ENCODE peak calls at places on chromosomes 11 and 22, in eight cellular contexts. One of them, this sample, is unnamed. For H3K36me3 and H3K9me3, the result is how much of the 10 kb centered on the place peaks cover.

GRCh38 chr11:118928108-118928869 is 2.6 kb upstream of the BCL9L start:
- DNase-seq in gastrocnemius medialis: peak
- DNase-seq in IMR-90: peak
- DNase-seq in naive thymus-derived CD4-positive, alpha-beta T cell: peak
- DNase-seq in lung: peak
- DNase-seq in CD4-positive, alpha-beta memory T cell: peak
- DNase-seq in adrenal gland: peak
- DNase-seq in left lung: peak
- DNase-seq in this sample: peak

GRCh38 chr11:96472085-96472484 is 82.3 kb downstream of the JRKL start:
- DNase-seq in lung: no peak
- DNase-seq in gastrocnemius medialis: no peak
- DNase-seq in adrenal gland: no peak
- DNase-seq in IMR-90: no peak
- DNase-seq in CD4-positive, alpha-beta memory T cell: no peak
- DNase-seq in left lung: no peak
- DNase-seq in naive thymus-derived CD4-positive, alpha-beta T cell: no peak
- DNase-seq in this sample: no peak

GRCh38 chr11:56932572-56933235 is 56.0 kb upstream of the OR5AK2 start:
- DNase-seq in left lung: no peak
- DNase-seq in adrenal gland: no peak
- DNase-seq in CD4-positive, alpha-beta memory T cell: no peak
- DNase-seq in IMR-90: peak
- DNase-seq in gastrocnemius medialis: no peak
- DNase-seq in lung: no peak
- DNase-seq in naive thymus-derived CD4-positive, alpha-beta T cell: no peak
- DNase-seq in this sample: no peak

GRCh38 chr22:44862981-44863860 is 110.8 kb downstream of the ARHGAP8 start:
- DNase-seq in CD4-positive, alpha-beta memory T cell: no peak
- DNase-seq in IMR-90: no peak
- DNase-seq in adrenal gland: no peak
- DNase-seq in lung: no peak
- DNase-seq in left lung: peak
- DNase-seq in naive thymus-derived CD4-positive, alpha-beta T cell: no peak
- DNase-seq in gastrocnemius medialis: no peak
- DNase-seq in this sample: no peak

GRCh38 chr11:34640050-34640971 is 19.4 kb downstream of the EHF start:
- DNase-seq in lung: peak
- DNase-seq in CD4-positive, alpha-beta memory T cell: no peak
- DNase-seq in gastrocnemius medialis: no peak
- DNase-seq in IMR-90: no peak
- DNase-seq in naive thymus-derived CD4-positive, alpha-beta T cell: no peak
- DNase-seq in left lung: peak
- DNase-seq in adrenal gland: peak
- DNase-seq in this sample: peak

GRCh38 chr11:10605941-10606381 is 37.5 kb upstream of the LYVE1 start:
- DNase-seq in CD4-positive, alpha-beta memory T cell: no peak
- DNase-seq in adrenal gland: peak
- DNase-seq in IMR-90: peak
- DNase-seq in gastrocnemius medialis: peak
- DNase-seq in left lung: peak
- DNase-seq in lung: peak
- DNase-seq in naive thymus-derived CD4-positive, alpha-beta T cell: no peak
- DNase-seq in this sample: peak

GRCh38 chr11:113550179-113550578 is 75.0 kb upstream of the DRD2 start:
- DNase-seq in IMR-90: no peak
- DNase-seq in gastrocnemius medialis: no peak
- DNase-seq in naive thymus-derived CD4-positive, alpha-beta T cell: no peak
- DNase-seq in left lung: no peak
- DNase-seq in adrenal gland: no peak
- DNase-seq in lung: no peak
- DNase-seq in CD4-positive, alpha-beta memory T cell: no peak
- DNase-seq in this sample: no peak

GRCh38 chr11:126357055-126357962 is 1.8 kb downstream of the ST3GAL4 start:
- DNase-seq in CD4-positive, alpha-beta memory T cell: no peak
- DNase-seq in adrenal gland: peak
- DNase-seq in gastrocnemius medialis: no peak
- DNase-seq in naive thymus-derived CD4-positive, alpha-beta T cell: no peak
- DNase-seq in lung: no peak
- DNase-seq in left lung: no peak
- DNase-seq in IMR-90: no peak
- DNase-seq in this sample: no peak

GRCh38 chr11:79209540-79210266 is 231.1 kb downstream of the TENM4 start:
- DNase-seq in adrenal gland: no peak
- DNase-seq in lung: no peak
- DNase-seq in IMR-90: peak
- DNase-seq in left lung: no peak
- DNase-seq in gastrocnemius medialis: no peak
- DNase-seq in naive thymus-derived CD4-positive, alpha-beta T cell: no peak
- DNase-seq in CD4-positive, alpha-beta memory T cell: no peak
- DNase-seq in this sample: peak

GRCh38 chr22:35274154-35274871 is 17.0 kb downstream of the HMGXB4 start:
- DNase-seq in left lung: no peak
- DNase-seq in gastrocnemius medialis: peak
- DNase-seq in adrenal gland: no peak
- DNase-seq in IMR-90: no peak
- DNase-seq in lung: no peak
- DNase-seq in CD4-positive, alpha-beta memory T cell: no peak
- DNase-seq in naive thymus-derived CD4-positive, alpha-beta T cell: no peak
- DNase-seq in this sample: no peak

GRCh38 chr22:24107668-24108067 is 73.6 kb upstream of the SUSD2 start:
- DNase-seq in lung: peak
- DNase-seq in gastrocnemius medialis: peak
- DNase-seq in left lung: peak
- DNase-seq in IMR-90: peak
- DNase-seq in naive thymus-derived CD4-positive, alpha-beta T cell: no peak
- DNase-seq in CD4-positive, alpha-beta memory T cell: no peak
- DNase-seq in adrenal gland: peak
- DNase-seq in this sample: peak

GRCh38 chr11:80846979-80847378 is 1406.1 kb upstream of the TENM4 start:
- DNase-seq in IMR-90: no peak
- DNase-seq in naive thymus-derived CD4-positive, alpha-beta T cell: no peak
- DNase-seq in lung: no peak
- DNase-seq in gastrocnemius medialis: no peak
- DNase-seq in adrenal gland: no peak
- DNase-seq in left lung: no peak
- DNase-seq in CD4-positive, alpha-beta memory T cell: no peak
- DNase-seq in this sample: no peak

GRCh38 chr22:36613958-36614357 is 85.0 kb upstream of the EIF3D start:
- DNase-seq in IMR-90: peak
- DNase-seq in left lung: no peak
- DNase-seq in CD4-positive, alpha-beta memory T cell: no peak
- DNase-seq in naive thymus-derived CD4-positive, alpha-beta T cell: no peak
- DNase-seq in adrenal gland: no peak
- DNase-seq in lung: no peak
- DNase-seq in gastrocnemius medialis: no peak
- DNase-seq in this sample: no peak

DNA sequence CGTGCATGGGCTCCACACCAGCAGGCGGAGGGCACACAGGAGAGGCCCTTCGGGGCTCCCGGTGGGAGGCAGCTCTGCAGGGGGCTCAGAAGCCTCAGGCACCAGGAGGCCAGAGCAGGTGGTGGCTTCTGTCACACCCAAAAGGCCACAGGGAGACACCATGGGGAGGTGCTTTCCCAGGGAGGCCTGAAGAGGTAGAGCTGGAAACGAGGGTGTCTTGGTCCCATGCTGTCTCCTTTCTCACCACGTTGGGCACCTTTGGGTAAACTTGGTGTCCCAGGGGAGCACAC is 764.7 kb downstream of the BRD1 start:
- DNase-seq in lung: no peak
- DNase-seq in IMR-90: no peak
- DNase-seq in CD4-positive, alpha-beta memory T cell: no peak
- DNase-seq in gastrocnemius medialis: no peak
- DNase-seq in adrenal gland: no peak
- DNase-seq in left lung: no peak
- DNase-seq in naive thymus-derived CD4-positive, alpha-beta T cell: no peak
- DNase-seq in this sample: no peak
- H3K4me3 ChIP-seq in lung: no peak
- H3K4me3 ChIP-seq in IMR-90: no peak
- H3K4me3 ChIP-seq in CD4-positive, alpha-beta memory T cell: no peak
- H3K4me3 ChIP-seq in gastrocnemius medialis: no peak
- H3K4me3 ChIP-seq in adrenal gland: no peak
- H3K4me3 ChIP-seq in left lung: no peak
- H3K4me3 ChIP-seq in naive thymus-derived CD4-positive, alpha-beta T cell: no peak
- H3K4me3 ChIP-seq in this sample: no peak

GRCh38 chr11:117039897-117040296 is 58.3 kb downstream of the SIK3 start:
- DNase-seq in IMR-90: peak
- DNase-seq in left lung: no peak
- DNase-seq in adrenal gland: no peak
- DNase-seq in lung: no peak
- DNase-seq in gastrocnemius medialis: no peak
- DNase-seq in naive thymus-derived CD4-positive, alpha-beta T cell: no peak
- DNase-seq in CD4-positive, alpha-beta memory T cell: no peak
- DNase-seq in this sample: no peak

GRCh38 chr11:117034901-117035300 is 63.3 kb downstream of the SIK3 start:
- DNase-seq in adrenal gland: no peak
- DNase-seq in naive thymus-derived CD4-positive, alpha-beta T cell: no peak
- DNase-seq in lung: no peak
- DNase-seq in left lung: no peak
- DNase-seq in gastrocnemius medialis: no peak
- DNase-seq in CD4-positive, alpha-beta memory T cell: no peak
- DNase-seq in IMR-90: no peak
- DNase-seq in this sample: no peak

GRCh38 chr11:117039270-117039669 is 59.0 kb downstream of the SIK3 start:
- DNase-seq in left lung: no peak
- DNase-seq in gastrocnemius medialis: no peak
- DNase-seq in lung: no peak
- DNase-seq in naive thymus-derived CD4-positive, alpha-beta T cell: no peak
- DNase-seq in IMR-90: no peak
- DNase-seq in adrenal gland: no peak
- DNase-seq in CD4-positive, alpha-beta memory T cell: no peak
- DNase-seq in this sample: no peak

GRCh38 chr11:117037279-117037951 is 60.8 kb downstream of the SIK3 start:
- DNase-seq in CD4-positive, alpha-beta memory T cell: no peak
- DNase-seq in left lung: no peak
- DNase-seq in naive thymus-derived CD4-positive, alpha-beta T cell: peak
- DNase-seq in IMR-90: no peak
- DNase-seq in gastrocnemius medialis: no peak
- DNase-seq in adrenal gland: no peak
- DNase-seq in lung: no peak
- DNase-seq in this sample: no peak

GRCh38 chr11:117037952-117038350 is 60.3 kb downstream of the SIK3 start:
- DNase-seq in left lung: no peak
- DNase-seq in gastrocnemius medialis: no peak
- DNase-seq in naive thymus-derived CD4-positive, alpha-beta T cell: no peak
- DNase-seq in lung: no peak
- DNase-seq in CD4-positive, alpha-beta memory T cell: no peak
- DNase-seq in IMR-90: no peak
- DNase-seq in adrenal gland: no peak
- DNase-seq in this sample: no peak
- H3K36me3 ChIP-seq in left lung: under half
- H3K36me3 ChIP-seq in gastrocnemius medialis: under half
- H3K36me3 ChIP-seq in naive thymus-derived CD4-positive, alpha-beta T cell: under half
- H3K36me3 ChIP-seq in lung: under half
- H3K36me3 ChIP-seq in CD4-positive, alpha-beta memory T cell: under half
- H3K36me3 ChIP-seq in IMR-90: under half
- H3K36me3 ChIP-seq in adrenal gland: under half
- H3K36me3 ChIP-seq in this sample: under half

DNA sequence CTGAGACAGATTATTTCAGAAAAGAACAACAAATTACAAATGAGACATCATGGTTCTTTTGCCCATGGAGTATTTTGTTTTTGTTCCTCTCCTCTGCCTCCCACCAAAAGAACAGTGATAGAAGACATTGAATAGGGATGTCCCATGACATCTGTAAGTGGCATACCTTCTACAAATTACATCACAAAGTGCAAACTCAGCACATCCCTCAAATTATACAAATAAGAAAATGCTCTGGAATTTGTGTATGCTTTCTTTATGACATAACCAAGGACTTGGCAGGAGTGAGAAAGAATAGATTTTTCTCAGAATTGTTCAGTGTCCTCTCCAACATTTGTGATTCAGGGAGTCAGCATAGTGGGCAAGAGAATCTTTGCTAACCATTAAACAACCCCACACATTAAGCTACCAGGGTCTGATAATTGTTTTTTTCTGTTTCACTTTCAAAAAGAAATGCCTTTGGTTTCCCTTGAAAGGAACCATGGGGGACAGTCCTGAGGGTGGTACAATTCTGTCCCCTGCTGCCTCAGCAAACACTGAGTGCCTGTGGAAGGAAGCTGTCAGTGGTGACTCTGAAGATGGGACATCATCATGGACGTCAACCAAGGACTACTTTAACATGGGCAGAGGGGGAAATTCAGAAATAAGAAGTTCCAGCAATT is 430.3 kb downstream of the AASDHPPT start:
- DNase-seq in CD4-positive, alpha-beta memory T cell: no peak
- DNase-seq in adrenal gland: no peak
- DNase-seq in left lung: no peak
- DNase-seq in gastrocnemius medialis: no peak
- DNase-seq in lung: no peak
- DNase-seq in IMR-90: no peak
- DNase-seq in naive thymus-derived CD4-positive, alpha-beta T cell: no peak
- DNase-seq in this sample: no peak
- H3K9me3 ChIP-seq in CD4-positive, alpha-beta memory T cell: under half
- H3K9me3 ChIP-seq in adrenal gland: under half
- H3K9me3 ChIP-seq in left lung: under half
- H3K9me3 ChIP-seq in gastrocnemius medialis: under half
- H3K9me3 ChIP-seq in lung: under half
- H3K9me3 ChIP-seq in IMR-90: under half
- H3K9me3 ChIP-seq in naive thymus-derived CD4-positive, alpha-beta T cell: under half
- H3K9me3 ChIP-seq in this sample: under half

DNA sequence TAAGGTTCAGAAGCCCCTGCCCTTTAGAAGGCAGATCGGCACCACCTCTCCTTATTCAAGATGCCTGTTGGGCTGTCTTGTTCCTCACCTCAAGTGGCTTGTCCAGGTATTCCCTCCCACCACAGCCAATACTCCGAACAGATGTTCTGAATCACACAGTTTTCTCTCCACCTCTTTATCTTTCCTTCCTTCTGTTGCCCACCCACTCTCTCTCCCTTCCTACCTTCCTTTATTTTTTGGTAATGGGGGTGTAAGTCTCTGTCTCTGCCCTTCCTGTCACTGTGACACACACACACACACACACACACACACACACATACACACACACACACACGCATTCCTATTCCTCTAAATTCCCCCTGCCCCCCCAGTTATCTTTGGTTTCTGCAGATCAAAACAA is 8.4 kb downstream of the BEST1 start:
- DNase-seq in left lung: no peak
- DNase-seq in CD4-positive, alpha-beta memory T cell: no peak
- DNase-seq in lung: no peak
- DNase-seq in adrenal gland: no peak
- DNase-seq in naive thymus-derived CD4-positive, alpha-beta T cell: no peak
- DNase-seq in gastrocnemius medialis: no peak
- DNase-seq in IMR-90: no peak
- DNase-seq in this sample: no peak
- H3K4me3 ChIP-seq in left lung: no peak
- H3K4me3 ChIP-seq in CD4-positive, alpha-beta memory T cell: no peak
- H3K4me3 ChIP-seq in lung: no peak
- H3K4me3 ChIP-seq in adrenal gland: no peak
- H3K4me3 ChIP-seq in naive thymus-derived CD4-positive, alpha-beta T cell: no peak
- H3K4me3 ChIP-seq in gastrocnemius medialis: no peak
- H3K4me3 ChIP-seq in IMR-90: no peak
- H3K4me3 ChIP-seq in this sample: no peak

This sample was measured in thyroid gland.